ENCODE peak calls at places on chromosomes 4 and X, in seven cellular contexts. Z is OCI-LY7; J is NCI-H748 treated with DMSO at 0.1 percent for 48 hours; B is pancreas; N is occipital lobe; O is activated CD8-positive, alpha-beta memory T cell treated with anti-CD3 and anti-CD28 coated beads for 48 hours; K is foreskin melanocyte. U is an unnamed sample.

GRCh38 chrX:133988010-133988409 is 2.6 kb upstream of the GPC3 start:
- DNase-seq in Z (no peak), J (no peak), B (no peak), N (no peak), O (no peak), K (no peak), U (no peak)

GRCh38 chr4:138088449-138089208 is 153.5 kb downstream of the SLC7A11 start:
- DNase-seq in Z (no peak), J (no peak), B (no peak), N (no peak), O (no peak), K (no peak), U (no peak)

GRCh38 chr4:105129286-105129685 is 17.4 kb upstream of the TET2 start:
- DNase-seq in Z (no peak), J (no peak), B (no peak), N (no peak), O (no peak), K (no peak), U (no peak)

GRCh38 chrX:40423299-40423698 is 157.5 kb upstream of the ATP6AP2 start:
- DNase-seq in Z (no peak), J (no peak), B (no peak), N (no peak), O (no peak), K (no peak), U (no peak)

GRCh38 chrX:24117288-24117687 is 32.2 kb upstream of the ZFX start:
- DNase-seq in Z (no peak), J (no peak), B (no peak), N (peak), O (no peak), K (peak), U (no peak)

GRCh38 chr4:337932-338758 is 531 bp downstream of the ZNF141 start:
- DNase-seq in Z (no peak), J (no peak), B (peak), N (no peak), O (peak), K (peak), U (peak)

GRCh38 chr4:158750379-158750778 is 18.4 kb upstream of the FNIP2 start:
- DNase-seq in Z (no peak), J (no peak), B (no peak), N (no peak), O (no peak), K (peak), U (no peak)

GRCh38 chr4:78513411-78513975 is 38.1 kb upstream of the ANXA3 start:
- DNase-seq in Z (no peak), J (no peak), B (no peak), N (no peak), O (no peak), K (no peak), U (no peak)

GRCh38 chr4:116180056-116180690 is 905.2 kb downstream of the TRAM1L1 start:
- DNase-seq in Z (peak), J (peak), B (no peak), N (no peak), O (no peak), K (peak), U (peak)

GRCh38 chr4:35520059-35520458 is 724.3 kb downstream of the ARAP2 start:
- DNase-seq in Z (no peak), J (no peak), B (no peak), N (no peak), O (no peak), K (no peak), U (no peak)

GRCh38 chr4:622996-623913 is 2.1 kb upstream of the PDE6B start:
- DNase-seq in Z (no peak), J (no peak), B (no peak), N (no peak), O (no peak), K (no peak), U (no peak)

GRCh38 chr4:26020083-26020668 is 106.2 kb downstream of the SMIM20 start:
- DNase-seq in Z (no peak), J (no peak), B (no peak), N (no peak), O (no peak), K (peak), U (peak)

GRCh38 chr4:98166025-98166730 is 22.9 kb upstream of the STPG2 start:
- DNase-seq in Z (no peak), J (no peak), B (peak), N (no peak), O (no peak), K (no peak), U (no peak)

GRCh38 chrX:10636337-10636736 is 16.0 kb upstream of the MID1 start:
- DNase-seq in Z (no peak), J (no peak), B (no peak), N (no peak), O (no peak), K (no peak), U (peak)

GRCh38 chrX:45623266-45623665 is 422.6 kb upstream of the DIPK2B start:
- DNase-seq in Z (no peak), J (no peak), B (no peak), N (no peak), O (no peak), K (peak), U (no peak)

GRCh38 chr4:836781-837301 is 10.9 kb upstream of the CPLX1 start:
- DNase-seq in Z (no peak), J (no peak), B (peak), N (no peak), O (no peak), K (no peak), U (no peak)

GRCh38 chrX:153537526-153538295 is 20.3 kb downstream of the ATP2B3 start:
- DNase-seq in Z (no peak), J (no peak), B (peak), N (no peak), O (no peak), K (no peak), U (no peak)